ENCODE peak calls at places on chromosomes 4 and X, in seven cellular contexts. S is activated CD8-positive, alpha-beta memory T cell treated with anti-CD3 and anti-CD28 coated beads, Interleukin-2, amount 50 U/mL, for 4 hours; W is A549; B is spleen; I is effector memory CD4-positive, alpha-beta T cell; V is EL; A is left ventricle myocardium inferior. H is an unnamed sample.

GRCh38 chr4:151766691-151767090 is 5.9 kb upstream of the GATB start:
- DNase-seq in V (no peak), B (no peak), W (no peak), I (no peak), A (no peak), S (no peak), H (no peak)

GRCh38 chr4:15653864-15654391 is 1.2 kb downstream of the FBXL5 start:
- DNase-seq in I (no peak), A (no peak), W (no peak), B (no peak), V (peak), S (no peak), H (peak)

GRCh38 chrX:19059063-19059462 is 63.2 kb downstream of the ADGRG2 start:
- DNase-seq in A (no peak), S (no peak), W (no peak), B (no peak), I (no peak), V (no peak), H (no peak)

GRCh38 chrX:10158279-10158939 is 1.6 kb downstream of the CLCN4 start:
- DNase-seq in I (no peak), S (no peak), A (peak), W (peak), B (peak), V (no peak), H (no peak)

GRCh38 chr4:104494161-104494560 is 533 bp downstream of the CXXC4 start:
- DNase-seq in A (no peak), V (no peak), W (no peak), S (no peak), I (no peak), B (no peak), H (no peak)

GRCh38 chr4:120826853-120827252 is 95.7 kb downstream of the PRDM5 start:
- DNase-seq in V (no peak), S (no peak), I (no peak), B (no peak), A (no peak), W (no peak), H (no peak)

GRCh38 chrX:69506617-69507499 is 2.7 kb downstream of the NALF2 start:
- DNase-seq in I (no peak), V (no peak), B (no peak), A (no peak), S (no peak), W (no peak), H (peak)

GRCh38 chr4:188387134-188387791 is 248.0 kb downstream of the TRIML1 start:
- DNase-seq in B (no peak), A (no peak), S (no peak), W (no peak), I (no peak), V (no peak), H (no peak)

GRCh38 chr4:127165971-127166370 is 466.8 kb upstream of the INTU start:
- DNase-seq in W (no peak), A (no peak), I (no peak), S (no peak), V (peak), B (no peak), H (no peak)

GRCh38 chrX:136646602-136647239 is 1.2 kb upstream of the CD40LG start:
- DNase-seq in W (no peak), S (peak), B (no peak), I (peak), V (no peak), A (no peak), H (no peak)

GRCh38 chr4:124640037-124640730 is 72.3 kb downstream of the ANKRD50 start:
- DNase-seq in I (no peak), B (no peak), A (no peak), W (peak), S (no peak), V (peak), H (no peak)

GRCh38 chr4:1547863-1548637 is 136.1 kb downstream of the FAM53A start:
- DNase-seq in B (no peak), I (no peak), V (no peak), S (no peak), A (peak), W (no peak), H (no peak)

GRCh38 chr4:113293043-113293560 is 243.6 kb downstream of the ANK2 start:
- DNase-seq in I (no peak), A (no peak), V (peak), W (no peak), S (no peak), B (no peak), H (no peak)

GRCh38 chr4:71938776-71939175 is 93.0 kb upstream of the NPFFR2 start:
- DNase-seq in W (no peak), I (no peak), B (no peak), A (no peak), S (no peak), V (no peak), H (no peak)